ENCODE peak calls at places on chromosomes 12 and 14, in six cellular contexts. X, I, A, C, S and Z are unnamed samples.
A peak's percentile ranks its signal among the peaks of the same experiment; 100 is the strongest.

GRCh38 chr12:88836156-88836555 is 255.9 kb upstream of the KITLG start:
- DNase-seq in A (no peak), I (no peak), C (no peak), S (peak; percentile 71), X (no peak), Z (no peak)

GRCh38 chr12:75481774-75482173 is 1.2 kb downstream of the GLIPR1 start:
- DNase-seq in S (peak; percentile 48), C (no peak), I (no peak), X (no peak), A (no peak), Z (peak; percentile 52)

GRCh38 chr14:21941885-21942284 is 268.3 kb upstream of the OR4E1 start:
- DNase-seq in A (no peak), C (no peak), X (no peak), S (no peak), I (no peak), Z (no peak)

GRCh38 chr14:71488703-71489141 is 443.5 kb upstream of the RGS6 start:
- DNase-seq in I (no peak), C (no peak), X (no peak), A (no peak), S (no peak), Z (peak; percentile 70)

GRCh38 chr12:26195250-26195640 is at the start of gene SSPN:
- DNase-seq in I (peak; percentile 38), X (no peak), A (no peak), C (no peak), S (no peak), Z (peak; percentile 37)

GRCh38 chr14:69711471-69712216 is 55.3 kb upstream of the SRSF5 start:
- DNase-seq in S (no peak), I (no peak), A (no peak), X (no peak), C (no peak), Z (no peak)

GRCh38 chr14:78836777-78837176 is 666.6 kb downstream of the NRXN3 start:
- DNase-seq in A (peak; percentile 49), C (no peak), I (peak; percentile 78), S (peak; percentile 72), X (peak; percentile 23), Z (peak; percentile 77)

GRCh38 chr14:65168840-65169239 is 66.5 kb upstream of the MAX start:
- DNase-seq in A (no peak), S (peak; percentile 73), X (no peak), I (no peak), C (no peak), Z (no peak)

GRCh38 chr12:28645436-28645835 is 455.2 kb downstream of the CCDC91 start:
- DNase-seq in C (no peak), S (no peak), I (no peak), A (no peak), X (no peak), Z (no peak)

GRCh38 chr14:54703082-54703481 is 136.2 kb downstream of the SAMD4A start:
- DNase-seq in A (no peak), I (no peak), X (no peak), S (no peak), C (no peak), Z (no peak)

GRCh38 chr14:100271247-100271939 is 32.4 kb downstream of the YY1 start:
- DNase-seq in C (no peak), S (peak; percentile 40), X (no peak), I (no peak), A (no peak), Z (peak; percentile 11)

GRCh38 chr12:63419119-63419518 is 249.2 kb downstream of the DPY19L2 start:
- DNase-seq in A (no peak), I (no peak), C (no peak), S (peak; percentile 83), X (no peak), Z (no peak)